ENCODE peak calls at places on chromosomes 11 and 22, in ten cellular contexts. L is NB4, N is heart right ventricle, I is AG09319, H is tibial artery, D is AG09309, Y is WERI-Rb-1, T is ovary, U is GM12865, B is colonic mucosa. G is an unnamed sample.

GRCh38 chr11:78802058-78802633 is 227.5 kb upstream of the NARS2 start:
- DNase-seq in L (no peak), N (no peak), I (no peak), H (no peak), D (no peak), Y (no peak), T (no peak), U (no peak), B (no peak), G (no peak)

GRCh38 chr22:30947821-30948454 is 20.6 kb downstream of the MORC2 start:
- DNase-seq in L (peak; percentile 49), N (peak; percentile 20), I (peak; percentile 31), H (no peak), D (no peak), Y (no peak), T (no peak), U (peak; percentile 36), B (no peak), G (no peak)

GRCh38 chr11:93067881-93068390 is 98.5 kb downstream of the MTNR1B start:
- DNase-seq in L (no peak), N (no peak), I (no peak), H (no peak), D (no peak), Y (no peak), T (no peak), U (no peak), B (no peak), G (no peak)

GRCh38 chr22:50696799-50697561 is 24.4 kb downstream of the SHANK3 start:
- DNase-seq in L (no peak), N (no peak), I (no peak), H (no peak), D (no peak), Y (peak; percentile 22), T (no peak), U (no peak), B (no peak), G (no peak)

GRCh38 chr11:101442171-101442570 is 141.6 kb downstream of the TRPC6 start:
- DNase-seq in L (no peak), N (no peak), I (no peak), H (no peak), D (no peak), Y (no peak), T (no peak), U (no peak), B (no peak), G (no peak)

GRCh38 chr11:125514336-125515101 is 18.5 kb upstream of the FEZ1 start:
- DNase-seq in L (peak; percentile 94), N (no peak), I (no peak), H (peak; percentile 30), D (peak; percentile 55), Y (no peak), T (no peak), U (peak; percentile 89), B (peak; percentile 54), G (peak; percentile 89)

GRCh38 chr22:44928711-44929347 is 81.0 kb downstream of the PHF21B start:
- DNase-seq in L (no peak), N (no peak), I (no peak), H (no peak), D (no peak), Y (no peak), T (no peak), U (no peak), B (no peak), G (no peak)

GRCh38 chr11:133710241-133710640 is 135.1 kb downstream of the SPATA19 start:
- DNase-seq in L (no peak), N (no peak), I (no peak), H (no peak), D (no peak), Y (no peak), T (no peak), U (no peak), B (no peak), G (no peak)

GRCh38 chr11:125992893-125993292 is 47.0 kb downstream of the VSIG10L2 start:
- DNase-seq in L (no peak), N (no peak), I (no peak), H (no peak), D (no peak), Y (no peak), T (no peak), U (no peak), B (no peak), G (no peak)

GRCh38 chr11:130639369-130639768 is 190.9 kb downstream of the ADAMTS15 start:
- DNase-seq in L (no peak), N (no peak), I (no peak), H (no peak), D (no peak), Y (no peak), T (no peak), U (no peak), B (no peak), G (no peak)

DNA sequence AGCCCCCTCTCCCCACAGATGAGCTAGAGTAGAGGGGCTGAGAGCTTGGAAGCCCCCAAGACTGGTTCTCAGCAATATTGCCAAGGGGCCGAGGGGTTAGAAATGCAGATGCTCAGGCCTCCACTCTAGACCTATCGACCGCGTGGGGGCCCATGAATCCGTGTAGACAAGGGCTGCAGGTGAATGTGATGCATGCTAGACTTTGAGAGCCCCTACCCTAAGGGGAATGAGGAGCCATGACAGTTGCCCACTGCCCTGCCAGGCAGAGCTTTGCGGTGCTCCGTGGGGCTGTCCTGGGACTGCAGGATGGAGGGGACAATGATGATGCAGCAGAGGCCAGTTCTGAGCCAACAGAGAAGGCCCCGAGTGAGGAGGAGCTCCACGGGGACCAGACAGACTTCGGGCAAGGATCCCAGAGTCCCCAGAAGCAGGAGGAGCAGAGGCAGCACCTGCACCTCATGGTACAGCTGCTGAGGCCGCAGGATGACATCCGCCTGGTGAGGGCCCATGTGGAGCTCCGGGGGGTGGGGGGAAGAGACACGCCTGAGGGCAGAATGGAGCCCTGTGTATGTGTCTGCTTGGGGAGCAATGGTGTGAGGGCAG is 1.3 kb downstream of the SSH3 start:
- DNase-seq in L (peak; percentile 25), N (no peak), I (no peak), H (no peak), D (no peak), Y (peak; percentile 6), T (peak; percentile 20), U (no peak), B (peak; percentile 28), G (no peak)
- TF ChIP-seq CTCF in L (no peak), N (no peak), I (no peak), H (no peak), D (no peak), Y (no peak), T (no peak), U (no peak), B (no peak), G (no peak)

GRCh38 chr11:61515686-61516085 is 7.1 kb downstream of the LRRC10B start:
- DNase-seq in L (no peak), N (no peak), I (no peak), H (no peak), D (no peak), Y (no peak), T (no peak), U (no peak), B (no peak), G (no peak)

GRCh38 chr11:61516191-61516590 is 7.6 kb downstream of the LRRC10B start:
- DNase-seq in L (no peak), N (no peak), I (no peak), H (no peak), D (no peak), Y (no peak), T (no peak), U (no peak), B (no peak), G (peak; percentile 24)

GRCh38 chr11:61514050-61514917 is 5.7 kb downstream of the LRRC10B start:
- DNase-seq in L (no peak), N (no peak), I (no peak), H (no peak), D (no peak), Y (peak; percentile 46), T (no peak), U (no peak), B (no peak), G (no peak)

GRCh38 chr11:61518032-61518795 is 9.7 kb downstream of the LRRC10B start:
- DNase-seq in L (no peak), N (no peak), I (no peak), H (no peak), D (no peak), Y (no peak), T (no peak), U (no peak), B (no peak), G (no peak)

GRCh38 chr11:61516675-61517516 is 8.3 kb downstream of the LRRC10B start:
- DNase-seq in L (peak; percentile 53), N (no peak), I (no peak), H (no peak), D (no peak), Y (peak; percentile 91), T (no peak), U (peak; percentile 37), B (peak; percentile 43), G (peak; percentile 74)
- TF ChIP-seq CTCF in L (peak; percentile 95), N (peak; percentile 93), I (peak; percentile 98), H (peak; percentile 98), D (peak; percentile 99), Y (peak; percentile 96), T (peak; percentile 95), U (peak; percentile 95), B (peak; percentile 99), G (peak; percentile 99)

DNA sequence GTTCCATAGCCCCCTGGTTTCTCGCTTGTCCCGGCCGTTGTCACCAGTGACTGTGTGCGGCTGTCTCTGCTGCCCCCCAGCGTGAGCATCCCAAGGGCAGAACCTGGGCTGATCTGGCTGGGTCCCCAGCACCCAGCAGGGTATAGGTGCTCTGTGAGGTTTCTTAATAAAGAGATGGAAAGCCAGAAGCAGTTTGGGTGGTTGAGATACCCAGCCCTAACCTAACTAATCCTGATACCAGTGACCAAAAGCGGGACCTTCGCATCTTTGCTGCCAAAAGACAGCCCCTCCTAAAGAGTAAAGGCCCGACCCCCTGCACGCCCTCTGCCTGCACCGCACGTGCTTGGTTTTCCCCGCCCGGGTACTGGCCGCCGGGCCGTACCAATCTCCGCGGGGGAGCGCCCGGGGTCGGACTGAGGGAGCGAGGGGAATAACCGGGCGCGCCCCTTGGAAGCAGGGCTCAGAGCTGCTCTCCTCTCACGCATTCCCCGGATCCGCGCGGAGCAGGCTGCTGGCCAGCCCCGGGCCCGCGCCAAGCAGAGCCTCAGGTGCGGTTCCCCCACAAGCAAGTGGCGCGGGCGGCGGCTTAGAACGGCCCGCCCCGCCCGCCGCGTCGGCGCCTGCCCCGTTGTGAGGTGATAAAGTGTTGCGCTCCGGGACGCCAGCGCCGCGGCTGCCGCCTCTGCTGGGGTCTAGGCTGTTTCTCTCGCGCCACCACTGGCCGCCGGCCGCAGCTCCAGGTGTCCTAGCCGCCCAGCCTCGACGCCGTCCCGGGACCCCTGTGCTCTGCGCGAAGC is at the start of gene DGAT2:
- DNase-seq in L (peak; percentile 92), N (peak; percentile 70), I (no peak), H (peak; percentile 65), D (no peak), Y (peak; percentile 69), T (peak; percentile 63), U (peak; percentile 92), B (peak; percentile 78), G (peak; percentile 79)
- TF ChIP-seq CTCF in L (peak; percentile 67), N (peak; percentile 49), I (no peak), H (peak; percentile 22), D (peak; percentile 4), Y (peak; percentile 23), T (no peak), U (peak; percentile 35), B (no peak), G (no peak)

DNA sequence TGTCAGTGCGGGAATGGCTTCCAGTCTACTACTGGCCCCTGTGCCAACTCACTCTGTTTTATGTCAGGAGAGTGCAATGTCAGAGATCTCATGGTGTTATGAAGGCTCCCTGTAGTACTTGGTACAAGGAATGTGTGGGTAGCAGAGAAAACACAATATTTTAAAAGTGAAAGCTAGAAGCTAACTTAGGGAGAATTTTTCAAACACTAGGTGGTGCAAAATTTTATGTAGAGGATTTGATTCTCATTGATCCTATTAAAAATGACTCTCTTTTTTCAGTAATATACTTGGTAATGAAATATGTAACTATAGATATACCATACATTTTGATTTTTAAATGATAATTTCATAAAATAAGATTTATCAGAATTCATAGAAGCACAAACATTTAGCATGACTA is 134.7 kb downstream of the JRKL start:
- DNase-seq in L (no peak), N (no peak), I (no peak), H (no peak), D (no peak), Y (no peak), T (no peak), U (no peak), B (no peak), G (no peak)
- TF ChIP-seq CTCF in L (no peak), N (peak; percentile 33), I (no peak), H (no peak), D (no peak), Y (no peak), T (no peak), U (no peak), B (no peak), G (no peak)